ENCODE peak calls at places on chromosomes 13 and 19, in six cellular contexts. One of them, this sample, is unnamed. For H3K4me1 and H3K27me3, the result is how much of the 10 kb centered on the place peaks cover.

GRCh38 chr13:23547000-23547590 is 23.1 kb upstream of the TNFRSF19 start:
- DNase-seq in osteoblast: peak
- DNase-seq in lower lobe of right lung: no peak
- DNase-seq in psoas muscle: peak
- DNase-seq in Caco-2: no peak
- DNase-seq in spleen: no peak
- DNase-seq in this sample: no peak

GRCh38 chr13:113002206-113002821 is 33.3 kb downstream of the MCF2L start:
- DNase-seq in osteoblast: no peak
- DNase-seq in lower lobe of right lung: no peak
- DNase-seq in psoas muscle: no peak
- DNase-seq in Caco-2: peak
- DNase-seq in spleen: no peak
- DNase-seq in this sample: no peak

GRCh38 chr13:21674271-21675009 is 3.6 kb downstream of the FGF9 start:
- DNase-seq in osteoblast: peak
- DNase-seq in lower lobe of right lung: no peak
- DNase-seq in psoas muscle: peak
- DNase-seq in Caco-2: no peak
- DNase-seq in spleen: peak
- DNase-seq in this sample: no peak

GRCh38 chr13:22940736-22941135 is 240.0 kb upstream of the SGCG start:
- DNase-seq in osteoblast: no peak
- DNase-seq in lower lobe of right lung: no peak
- DNase-seq in psoas muscle: no peak
- DNase-seq in Caco-2: no peak
- DNase-seq in spleen: no peak
- DNase-seq in this sample: no peak

GRCh38 chr19:40775632-40776022 is 306 bp downstream of the MIA start:
- DNase-seq in osteoblast: no peak
- DNase-seq in lower lobe of right lung: no peak
- DNase-seq in psoas muscle: no peak
- DNase-seq in Caco-2: no peak
- DNase-seq in spleen: no peak
- DNase-seq in this sample: no peak

GRCh38 chr13:33787051-33787591 is 30.8 kb upstream of the RFC3 start:
- DNase-seq in osteoblast: peak
- DNase-seq in lower lobe of right lung: no peak
- DNase-seq in psoas muscle: no peak
- DNase-seq in Caco-2: no peak
- DNase-seq in spleen: no peak
- DNase-seq in this sample: no peak

GRCh38 chr13:106865706-106866288 is 297.9 kb upstream of the ARGLU1 start:
- DNase-seq in osteoblast: no peak
- DNase-seq in lower lobe of right lung: no peak
- DNase-seq in psoas muscle: no peak
- DNase-seq in Caco-2: no peak
- DNase-seq in spleen: no peak
- DNase-seq in this sample: no peak

GRCh38 chr13:27976362-27977177 is 7.5 kb upstream of the CDX2 start:
- DNase-seq in osteoblast: peak
- DNase-seq in lower lobe of right lung: no peak
- DNase-seq in psoas muscle: no peak
- DNase-seq in Caco-2: no peak
- DNase-seq in spleen: no peak
- DNase-seq in this sample: no peak

GRCh38 chr13:97175041-97175440 is 47.1 kb upstream of the MBNL2 start:
- DNase-seq in osteoblast: no peak
- DNase-seq in lower lobe of right lung: no peak
- DNase-seq in psoas muscle: no peak
- DNase-seq in Caco-2: no peak
- DNase-seq in spleen: no peak
- DNase-seq in this sample: no peak

GRCh38 chr19:22545751-22546150 is 88.4 kb upstream of the ZNF492 start:
- DNase-seq in osteoblast: no peak
- DNase-seq in lower lobe of right lung: no peak
- DNase-seq in psoas muscle: no peak
- DNase-seq in Caco-2: peak
- DNase-seq in spleen: no peak
- DNase-seq in this sample: no peak

GRCh38 chr13:89454736-89455135 is 1783.6 kb downstream of the SLITRK5 start:
- DNase-seq in osteoblast: no peak
- DNase-seq in lower lobe of right lung: no peak
- DNase-seq in psoas muscle: no peak
- DNase-seq in Caco-2: no peak
- DNase-seq in spleen: no peak
- DNase-seq in this sample: no peak

GRCh38 chr13:20825476-20825875 is 51.7 kb upstream of the EEF1AKMT1 start:
- DNase-seq in osteoblast: peak
- DNase-seq in lower lobe of right lung: no peak
- DNase-seq in psoas muscle: no peak
- DNase-seq in Caco-2: no peak
- DNase-seq in spleen: no peak
- DNase-seq in this sample: no peak

GRCh38 chr13:20873348-20873747 is 29.2 kb downstream of the XPO4 start:
- DNase-seq in osteoblast: peak
- DNase-seq in lower lobe of right lung: no peak
- DNase-seq in psoas muscle: no peak
- DNase-seq in Caco-2: no peak
- DNase-seq in spleen: no peak
- DNase-seq in this sample: no peak

GRCh38 chr19:7177926-7178325 is 108.4 kb downstream of the ZNF557 start:
- DNase-seq in osteoblast: no peak
- DNase-seq in lower lobe of right lung: no peak
- DNase-seq in psoas muscle: no peak
- DNase-seq in Caco-2: no peak
- DNase-seq in spleen: no peak
- DNase-seq in this sample: no peak

GRCh38 chr19:37334179-37335071 is 36.5 kb upstream of the ZNF527 start:
- DNase-seq in osteoblast: peak
- DNase-seq in lower lobe of right lung: peak
- DNase-seq in psoas muscle: peak
- DNase-seq in Caco-2: peak
- DNase-seq in spleen: peak
- DNase-seq in this sample: peak

GRCh38 chr19:1248454-1249297 is at the start of gene MIDN:
- DNase-seq in osteoblast: peak
- DNase-seq in lower lobe of right lung: peak
- DNase-seq in psoas muscle: peak
- DNase-seq in Caco-2: peak
- DNase-seq in spleen: peak
- DNase-seq in this sample: peak

GRCh38 chr13:74920361-74920760 is 561.6 kb downstream of the TBC1D4 start:
- DNase-seq in osteoblast: no peak
- DNase-seq in lower lobe of right lung: no peak
- DNase-seq in psoas muscle: no peak
- DNase-seq in Caco-2: no peak
- DNase-seq in spleen: no peak
- DNase-seq in this sample: no peak

GRCh38 chr13:97493471-97493870 is 59.5 kb downstream of the RAP2A start:
- DNase-seq in osteoblast: no peak
- DNase-seq in lower lobe of right lung: no peak
- DNase-seq in psoas muscle: no peak
- DNase-seq in Caco-2: no peak
- DNase-seq in spleen: no peak
- DNase-seq in this sample: no peak

GRCh38 chr19:47190167-47190727 is 40.8 kb downstream of the BBC3 start:
- DNase-seq in osteoblast: peak
- DNase-seq in lower lobe of right lung: peak
- DNase-seq in psoas muscle: peak
- DNase-seq in Caco-2: peak
- DNase-seq in spleen: no peak
- DNase-seq in this sample: peak

GRCh38 chr19:42023121-42023942 is 29.3 kb upstream of the ATP1A3 start:
- DNase-seq in osteoblast: peak
- DNase-seq in lower lobe of right lung: no peak
- DNase-seq in psoas muscle: no peak
- DNase-seq in Caco-2: peak
- DNase-seq in spleen: no peak
- DNase-seq in this sample: no peak

GRCh38 chr19:8484331-8484894 is 18.0 kb downstream of the PRAM1 start:
- DNase-seq in osteoblast: no peak
- DNase-seq in lower lobe of right lung: peak
- DNase-seq in psoas muscle: peak
- DNase-seq in Caco-2: no peak
- DNase-seq in spleen: peak
- DNase-seq in this sample: peak

GRCh38 chr13:25973085-25973484 is 78.7 kb downstream of the SHISA2 start:
- DNase-seq in osteoblast: no peak
- DNase-seq in lower lobe of right lung: no peak
- DNase-seq in psoas muscle: peak
- DNase-seq in Caco-2: no peak
- DNase-seq in spleen: peak
- DNase-seq in this sample: no peak
- H3K4me1 ChIP-seq in osteoblast: under half
- H3K4me1 ChIP-seq in lower lobe of right lung: under half
- H3K4me1 ChIP-seq in psoas muscle: under half
- H3K4me1 ChIP-seq in Caco-2: under half
- H3K4me1 ChIP-seq in spleen: under half
- H3K4me1 ChIP-seq in this sample: under half

DNA sequence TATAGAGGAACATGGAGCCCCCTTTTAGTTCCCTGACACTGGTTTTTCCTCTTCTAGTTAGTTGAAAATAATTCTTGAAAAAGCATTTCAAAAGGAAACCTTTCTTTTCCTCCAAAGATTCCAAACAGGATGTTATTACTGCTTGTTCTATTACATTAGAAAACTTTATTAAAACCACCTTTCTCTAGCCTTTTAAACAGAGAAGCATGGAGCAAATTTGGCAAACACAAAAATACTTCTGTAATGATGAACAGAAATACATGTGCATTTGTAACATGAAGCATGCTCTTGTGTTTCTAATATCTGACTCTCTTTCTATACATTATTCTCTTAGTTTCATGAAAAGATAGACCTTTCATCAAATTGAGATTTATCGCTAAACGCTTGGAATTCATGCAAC is 152.7 kb upstream of the IRS2 start:
- DNase-seq in osteoblast: no peak
- DNase-seq in lower lobe of right lung: no peak
- DNase-seq in psoas muscle: no peak
- DNase-seq in Caco-2: no peak
- DNase-seq in spleen: no peak
- DNase-seq in this sample: no peak
- H3K27me3 ChIP-seq in osteoblast: under half
- H3K27me3 ChIP-seq in lower lobe of right lung: under half
- H3K27me3 ChIP-seq in psoas muscle: under half
- H3K27me3 ChIP-seq in Caco-2: under half
- H3K27me3 ChIP-seq in spleen: under half
- H3K27me3 ChIP-seq in this sample: under half

GRCh38 chr19:5206751-5207075 is 133.9 kb downstream of the PTPRS start:
- DNase-seq in osteoblast: peak
- DNase-seq in lower lobe of right lung: no peak
- DNase-seq in psoas muscle: no peak
- DNase-seq in Caco-2: no peak
- DNase-seq in spleen: no peak
- DNase-seq in this sample: no peak
- H3K4me3 ChIP-seq in osteoblast: no peak
- H3K4me3 ChIP-seq in lower lobe of right lung: no peak
- H3K4me3 ChIP-seq in psoas muscle: no peak
- H3K4me3 ChIP-seq in Caco-2: no peak
- H3K4me3 ChIP-seq in spleen: no peak
- H3K4me3 ChIP-seq in this sample: no peak

GRCh38 chr13:45966715-45967114 is 85.8 kb downstream of the ZC3H13 start:
- DNase-seq in osteoblast: no peak
- DNase-seq in lower lobe of right lung: no peak
- DNase-seq in psoas muscle: no peak
- DNase-seq in Caco-2: no peak
- DNase-seq in spleen: no peak
- DNase-seq in this sample: no peak

DNA sequence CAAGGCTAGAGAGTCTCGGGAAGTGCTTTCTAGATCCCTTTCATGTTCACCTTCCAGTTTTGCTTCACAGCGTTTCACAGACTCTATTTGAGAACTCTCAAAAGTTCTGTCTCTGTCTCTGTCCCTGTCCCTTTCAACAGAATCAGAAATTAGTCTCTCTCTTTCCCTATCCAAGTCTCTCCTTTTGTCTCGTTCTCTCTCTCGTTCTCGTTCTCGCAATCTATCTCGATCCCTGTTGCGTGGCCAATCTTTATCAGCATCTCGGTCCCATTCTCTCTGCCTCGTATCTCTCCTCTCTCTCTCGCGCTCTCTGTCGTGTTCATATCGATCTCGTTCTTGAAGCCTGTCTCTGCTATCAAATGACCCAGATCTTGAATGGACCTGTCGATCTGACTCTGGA is 85.0 kb downstream of the ZC3H13 start:
- DNase-seq in osteoblast: no peak
- DNase-seq in lower lobe of right lung: no peak
- DNase-seq in psoas muscle: no peak
- DNase-seq in Caco-2: no peak
- DNase-seq in spleen: no peak
- DNase-seq in this sample: no peak
- H3K4me1 ChIP-seq in osteoblast: under half
- H3K4me1 ChIP-seq in lower lobe of right lung: under half
- H3K4me1 ChIP-seq in psoas muscle: under half
- H3K4me1 ChIP-seq in Caco-2: under half
- H3K4me1 ChIP-seq in spleen: under half
- H3K4me1 ChIP-seq in this sample: under half

DNA sequence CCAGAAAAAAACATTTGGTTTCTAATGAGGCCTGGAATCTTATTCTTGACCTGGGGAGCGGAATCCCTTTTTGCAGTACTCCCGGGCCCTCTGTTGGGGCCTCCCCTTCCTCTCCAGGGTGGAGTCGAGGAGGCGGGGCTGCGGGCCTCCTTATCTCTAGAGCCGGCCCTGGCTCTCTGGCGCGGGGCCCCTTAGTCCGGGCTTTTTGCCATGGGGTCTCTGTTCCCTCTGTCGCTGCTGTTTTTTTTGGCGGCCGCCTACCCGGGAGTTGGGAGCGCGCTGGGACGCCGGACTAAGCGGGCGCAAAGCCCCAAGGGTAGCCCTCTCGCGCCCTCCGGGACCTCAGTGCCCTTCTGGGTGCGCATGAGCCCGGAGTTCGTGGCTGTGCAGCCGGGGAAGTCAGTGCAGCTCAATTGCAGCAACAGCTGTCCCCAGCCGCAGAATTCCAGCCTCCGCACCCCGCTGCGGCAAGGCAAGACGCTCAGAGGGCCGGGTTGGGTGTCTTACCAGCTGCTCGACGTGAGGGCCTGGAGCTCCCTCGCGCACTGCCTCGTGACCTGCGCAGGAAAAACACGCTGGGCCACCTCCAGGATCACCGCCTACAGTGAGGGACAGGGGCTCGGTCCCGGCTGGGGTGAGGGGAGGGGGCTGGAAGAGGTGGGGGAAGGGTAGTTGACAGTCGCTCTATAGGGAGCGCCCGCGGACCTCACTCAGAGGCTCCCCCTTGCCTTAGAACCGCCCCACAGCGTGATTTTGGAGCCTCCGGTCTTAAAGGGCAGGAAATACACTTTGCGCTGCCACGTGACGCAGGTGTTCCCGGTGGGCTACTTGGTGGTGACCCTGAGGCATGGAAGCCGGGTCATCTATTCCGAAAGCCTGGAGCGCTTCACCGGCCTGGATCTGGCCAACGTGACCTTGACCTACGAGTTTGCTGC is at the start of gene ICAM4:
- DNase-seq in osteoblast: peak
- DNase-seq in lower lobe of right lung: peak
- DNase-seq in psoas muscle: peak
- DNase-seq in Caco-2: peak
- DNase-seq in spleen: peak
- DNase-seq in this sample: no peak
- H3K27me3 ChIP-seq in osteoblast: under half
- H3K27me3 ChIP-seq in lower lobe of right lung: under half
- H3K27me3 ChIP-seq in psoas muscle: under half
- H3K27me3 ChIP-seq in Caco-2: under half
- H3K27me3 ChIP-seq in spleen: half or more
- H3K27me3 ChIP-seq in this sample: under half